ENCODE peak calls at places on chromosomes 11 and 22, in seven cellular contexts. B, N, M, D, L, W and G are unnamed samples.

GRCh38 chr11:12397953-12398352 is 20.6 kb downstream of the PARVA start:
- DNase-seq in B (no peak), M (peak), W (no peak), L (no peak), D (no peak), N (no peak), G (no peak)

GRCh38 chr11:65117206-65118096 is at the start of gene ZNHIT2:
- DNase-seq in N (peak), B (peak), D (peak), M (peak), L (peak), W (peak), G (peak)

GRCh38 chr11:112163875-112164521 is at the start of gene IL18:
- DNase-seq in B (no peak), L (no peak), W (no peak), D (peak), M (no peak), N (no peak), G (peak)

GRCh38 chr11:73531386-73531785 is 66.5 kb downstream of the FAM168A start:
- DNase-seq in N (no peak), L (no peak), W (no peak), M (no peak), D (no peak), B (no peak), G (no peak)

GRCh38 chr22:35766654-35767580 is 49.2 kb downstream of the APOL5 start:
- DNase-seq in N (no peak), D (no peak), W (no peak), B (no peak), M (peak), L (no peak), G (no peak)

GRCh38 chr11:88508808-88509581 is 171.5 kb upstream of the CTSC start:
- DNase-seq in W (no peak), M (peak), D (peak), B (no peak), N (no peak), L (peak), G (no peak)

GRCh38 chr11:77515063-77515462 is 41.2 kb upstream of the PAK1 start:
- DNase-seq in D (no peak), B (no peak), W (no peak), L (peak), M (no peak), N (no peak), G (no peak)

GRCh38 chr22:31343235-31344191 is 2.6 kb downstream of the PATZ1 start:
- DNase-seq in W (no peak), D (peak), L (peak), M (peak), B (no peak), N (peak), G (no peak)

GRCh38 chr11:65352783-65353182 is 1.8 kb upstream of the TIGD3 start:
- DNase-seq in D (no peak), L (no peak), W (no peak), N (no peak), M (peak), B (no peak), G (no peak)

GRCh38 chr22:25094579-25094978 is 105.1 kb upstream of the CRYBB3 start:
- DNase-seq in B (no peak), M (peak), L (no peak), D (no peak), N (no peak), W (no peak), G (no peak)

GRCh38 chr11:34792814-34793241 is 123.4 kb downstream of the APIP start:
- DNase-seq in L (no peak), B (peak), W (no peak), N (no peak), D (no peak), M (peak), G (no peak)

GRCh38 chr11:93842461-93842860 is 8.0 kb downstream of the VSTM5 start:
- DNase-seq in M (peak), D (peak), W (no peak), N (no peak), L (no peak), B (no peak), G (peak)

GRCh38 chr11:93053864-93054263 is 84.4 kb downstream of the MTNR1B start:
- DNase-seq in W (no peak), D (no peak), M (no peak), N (no peak), L (no peak), B (no peak), G (no peak)

GRCh38 chr22:48492371-48493320 is 1335.0 kb downstream of the BRD1 start:
- DNase-seq in B (peak), W (peak), D (peak), L (peak), N (no peak), M (peak), G (peak)

GRCh38 chr22:50697667-50698506 is 25.3 kb downstream of the SHANK3 start:
- DNase-seq in D (no peak), W (no peak), M (no peak), N (no peak), L (peak), B (no peak), G (no peak)

GRCh38 chr11:489610-490185 is 17.3 kb downstream of the RNH1 start:
- DNase-seq in B (no peak), D (no peak), W (no peak), N (no peak), L (no peak), M (no peak), G (no peak)

GRCh38 chr11:124923296-124923695 is 4.2 kb downstream of the HEPN1 start:
- DNase-seq in B (no peak), L (no peak), M (no peak), D (no peak), W (no peak), N (no peak), G (no peak)

GRCh38 chr11:79312591-79313267 is 128.1 kb downstream of the TENM4 start:
- DNase-seq in B (no peak), N (no peak), W (no peak), M (no peak), D (no peak), L (no peak), G (no peak)

GRCh38 chr22:22789233-22789921 is 98.2 kb upstream of the IGLL5 start:
- DNase-seq in M (no peak), B (no peak), N (no peak), W (no peak), L (no peak), D (no peak), G (no peak)

GRCh38 chr11:29328961-29329441 is 687.8 kb downstream of the KCNA4 start:
- DNase-seq in L (peak), N (no peak), W (no peak), D (peak), M (peak), B (peak), G (peak)

GRCh38 chr22:17920145-17920605 is 104.2 kb downstream of the MICAL3 start:
- DNase-seq in L (peak), M (peak), N (no peak), D (peak), W (no peak), B (peak), G (no peak)

GRCh38 chr11:69375316-69376154 is 81.6 kb downstream of the MYEOV start:
- DNase-seq in M (no peak), W (no peak), B (no peak), L (no peak), N (no peak), D (no peak), G (no peak)

GRCh38 chr11:65382804-65383368 is 440 bp upstream of the SLC25A45 start:
- DNase-seq in M (no peak), D (no peak), L (peak), N (no peak), B (no peak), W (no peak), G (no peak)

DNA sequence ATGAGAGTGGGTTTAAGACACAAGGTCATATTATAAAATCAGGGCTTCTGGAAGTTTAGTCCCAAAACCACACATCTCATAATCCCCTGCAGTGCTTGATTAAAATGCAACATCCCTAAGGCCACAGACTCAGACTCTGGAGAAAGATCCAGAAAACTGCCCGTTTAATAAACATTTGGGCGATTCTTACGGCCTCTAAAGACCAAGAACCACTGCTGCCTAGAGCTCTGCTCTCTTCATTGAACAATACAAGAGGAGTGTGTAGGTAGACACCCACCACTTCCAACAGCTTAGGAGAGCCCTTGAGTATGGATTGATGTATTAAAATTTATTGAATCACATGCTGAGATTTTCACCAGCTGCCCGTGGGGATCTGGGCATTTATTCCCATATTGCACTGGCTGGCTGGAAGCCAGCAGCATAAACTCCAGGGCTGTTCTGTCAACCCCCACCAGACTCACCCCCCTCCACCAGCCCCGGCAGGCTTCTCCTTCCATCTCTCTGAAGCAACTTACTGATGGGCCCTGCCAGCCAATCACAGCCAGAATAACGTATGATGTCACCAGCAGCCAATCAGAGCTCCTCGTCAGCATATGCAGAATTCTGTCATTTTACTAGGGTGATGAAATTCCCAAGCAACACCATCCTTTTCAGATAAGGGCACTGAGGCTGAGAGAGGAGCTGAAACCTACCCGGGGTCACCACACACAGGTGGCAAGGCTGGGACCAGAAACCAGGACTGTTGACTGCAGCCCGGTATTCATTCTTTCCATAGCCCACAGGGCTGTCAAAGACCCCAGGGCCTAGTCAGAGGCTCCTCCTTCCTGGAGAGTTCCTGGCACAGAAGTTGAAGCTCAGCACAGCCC is 749 bp upstream of the BEST1 start:
- DNase-seq in W (no peak), D (peak), L (peak), B (peak), N (peak), M (peak), G (peak)
- H3K9ac ChIP-seq in W (no peak), D (peak), L (no peak), B (peak), N (no peak), M (no peak), G (no peak)

GRCh38 chr11:71843858-71844257 is 10.9 kb downstream of the DEFB108B start:
- DNase-seq in N (no peak), D (no peak), L (no peak), W (no peak), M (no peak), B (no peak), G (no peak)
- TF ChIP-seq MAX in N (no peak), D (no peak), L (no peak), W (no peak), M (no peak), B (no peak), G (no peak)

GRCh38 chr11:16512842-16513241 is 156.5 kb upstream of the SOX6 start:
- DNase-seq in W (no peak), M (no peak), L (no peak), B (no peak), N (no peak), D (no peak), G (no peak)
- H3K9ac ChIP-seq in W (no peak), M (no peak), L (no peak), B (no peak), N (no peak), D (no peak), G (no peak)

GRCh38 chr22:40329466-40329865 is 16.8 kb upstream of the ADSL start:
- DNase-seq in B (no peak), L (no peak), M (no peak), W (no peak), D (no peak), N (no peak), G (no peak)

GRCh38 chr22:40328551-40328950 is 17.7 kb upstream of the ADSL start:
- DNase-seq in N (no peak), W (no peak), D (no peak), M (no peak), L (no peak), B (no peak), G (no peak)

GRCh38 chr22:40325315-40325714 is 21.0 kb upstream of the ADSL start:
- DNase-seq in W (no peak), L (no peak), N (no peak), D (no peak), B (no peak), M (no peak), G (no peak)

GRCh38 chr22:40329021-40329456 is 17.3 kb upstream of the ADSL start:
- DNase-seq in M (no peak), B (no peak), N (no peak), W (no peak), L (no peak), D (peak), G (no peak)

DNA sequence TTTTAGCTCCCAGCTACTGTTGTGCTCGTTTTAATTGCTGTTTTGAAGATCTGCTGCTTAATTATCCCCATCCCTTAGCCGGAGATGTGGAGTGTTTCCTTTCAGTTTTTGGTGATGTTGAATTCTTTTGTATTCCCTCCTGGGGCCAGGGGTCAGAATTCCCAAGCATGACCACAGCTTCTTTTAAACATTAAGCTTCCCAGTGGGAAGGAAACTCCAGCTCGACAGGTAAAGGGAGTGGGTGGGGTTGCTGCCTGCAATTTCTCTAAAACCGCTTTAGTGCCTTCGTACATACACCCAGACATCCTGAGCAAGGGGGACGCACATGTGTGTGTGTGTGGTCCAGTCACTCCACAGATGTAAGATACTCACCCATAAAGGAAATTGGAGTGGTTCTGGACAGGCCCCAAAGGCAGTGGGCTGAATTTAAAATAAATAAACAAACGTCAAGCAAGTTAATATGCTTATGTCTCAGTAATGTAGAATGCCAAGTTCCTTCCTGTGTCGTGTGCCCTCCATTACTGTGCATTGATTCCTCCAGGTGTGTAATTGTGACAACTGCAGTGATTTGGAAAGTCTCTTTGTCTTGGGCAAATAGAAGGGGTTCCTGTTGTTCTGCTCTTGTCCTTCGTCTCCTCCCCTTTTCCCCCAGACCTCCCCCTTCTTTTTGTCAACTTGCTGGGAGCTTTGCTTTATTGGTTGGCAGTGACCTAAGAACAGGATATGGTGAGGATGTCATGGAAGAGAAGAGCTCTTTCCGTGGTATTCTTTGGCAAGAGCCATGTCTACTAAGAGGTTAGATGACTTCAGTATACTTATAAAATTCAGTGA is 19.2 kb upstream of the ADSL start:
- DNase-seq in D (no peak), L (no peak), N (no peak), M (peak), W (no peak), B (no peak), G (no peak)
- TF ChIP-seq MAX in D (no peak), L (no peak), N (no peak), M (no peak), W (no peak), B (no peak), G (no peak)

GRCh38 chr11:115505165-115505564 is 950 bp upstream of the CADM1 start:
- DNase-seq in M (no peak), D (no peak), L (peak), N (no peak), W (no peak), B (no peak), G (no peak)
- H3K9ac ChIP-seq in M (no peak), D (no peak), L (no peak), N (peak), W (no peak), B (peak), G (no peak)

DNA sequence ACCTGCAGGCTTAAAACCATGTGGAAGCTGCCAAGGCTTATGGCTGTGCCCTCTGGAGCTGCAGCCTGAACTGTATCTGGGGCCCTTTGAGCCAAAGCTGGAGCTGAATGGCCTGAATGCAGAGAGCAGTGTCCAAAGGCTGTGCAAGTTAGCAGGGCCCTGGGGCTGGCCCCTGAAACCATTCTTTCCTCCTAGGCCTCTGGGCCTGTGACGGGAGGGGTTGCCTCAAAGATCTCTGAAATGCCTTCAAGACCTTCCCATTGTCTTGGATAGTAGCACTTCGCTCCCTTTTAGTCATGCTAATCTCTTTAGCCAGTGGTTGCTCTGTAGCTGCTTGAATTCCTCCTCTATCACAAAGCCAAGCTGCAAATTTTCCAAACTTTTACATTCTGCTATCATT is 12.8 kb upstream of the IFTAP start:
- DNase-seq in B (no peak), N (no peak), M (no peak), D (no peak), L (no peak), W (no peak), G (no peak)
- TF ChIP-seq MAX in B (no peak), N (no peak), M (no peak), D (no peak), L (no peak), W (no peak), G (no peak)